ENCODE peak calls at places on chromosome 22, in eight cellular contexts. W is stomach, B is breast epithelium, M is spleen, F is HCT116, Q is sigmoid colon, T is GM12878, N is GM23338. Y is an unnamed sample.

GRCh38 chr22:49780992-49781782 is 46.5 kb downstream of the BRD1 start:
- DNase-seq in W (no peak), B (no peak), M (no peak), F (no peak), Q (no peak), T (no peak), N (no peak), Y (no peak)

GRCh38 chr22:46754110-46754799 is 8.2 kb upstream of the TBC1D22A start:
- DNase-seq in W (peak; percentile 94), B (peak; percentile 81), M (peak; percentile 91), F (peak; percentile 90), Q (peak; percentile 96), T (no peak), N (no peak), Y (peak; percentile 92)

GRCh38 chr22:25066861-25067435 is 114.4 kb downstream of the KIAA1671 start:
- DNase-seq in W (no peak), B (no peak), M (no peak), F (no peak), Q (no peak), T (no peak), N (no peak), Y (no peak)

GRCh38 chr22:39318507-39319283 is 728 bp downstream of the RPL3 start:
- DNase-seq in W (no peak), B (peak; percentile 41), M (no peak), F (no peak), Q (no peak), T (no peak), N (no peak), Y (peak; percentile 44)

GRCh38 chr22:45502215-45503070 is at the start of gene FBLN1:
- DNase-seq in W (no peak), B (no peak), M (no peak), F (no peak), Q (no peak), T (no peak), N (peak; percentile 85), Y (no peak)

GRCh38 chr22:23156286-23156685 is 11.0 kb downstream of the RAB36 start:
- DNase-seq in W (no peak), B (no peak), M (peak; percentile 74), F (no peak), Q (no peak), T (no peak), N (peak; percentile 56), Y (no peak)

GRCh38 chr22:28442951-28443876 is 236.4 kb downstream of the TTC28 start:
- DNase-seq in W (peak; percentile 62), B (peak; percentile 66), M (peak; percentile 78), F (no peak), Q (peak; percentile 84), T (no peak), N (peak; percentile 86), Y (peak; percentile 68)

GRCh38 chr22:35150163-35151107 is 84.5 kb downstream of the ISX start:
- DNase-seq in W (peak; percentile 50), B (peak; percentile 27), M (peak; percentile 79), F (peak; percentile 24), Q (peak; percentile 69), T (no peak), N (peak; percentile 82), Y (peak; percentile 73)

GRCh38 chr22:28956506-28956905 is 73.1 kb downstream of the ZNRF3 start:
- DNase-seq in W (no peak), B (no peak), M (no peak), F (no peak), Q (no peak), T (no peak), N (no peak), Y (no peak)

DNA sequence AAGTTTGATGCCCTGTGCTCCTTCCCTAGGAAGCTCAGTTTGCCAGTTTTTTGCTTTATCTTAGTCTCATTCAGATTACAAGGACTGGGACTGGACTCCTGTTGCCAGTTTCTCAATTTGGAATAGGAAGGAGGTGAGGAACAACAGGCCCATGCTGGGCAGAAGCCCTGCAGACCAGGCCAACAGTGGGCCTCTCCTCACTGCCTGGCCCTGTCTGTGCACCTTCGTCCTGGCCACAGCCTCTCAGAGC is 23.7 kb downstream of the MED15 start:
- DNase-seq in W (no peak), B (no peak), M (no peak), F (no peak), Q (no peak), T (no peak), N (no peak), Y (no peak)
- H3K4me1 ChIP-seq in W (peaks cover 38% of the 10 kb centered on the region), B (peaks cover 13% of the 10 kb centered on the region), M (peaks cover 97% of the 10 kb centered on the region), F (peaks cover 76% of the 10 kb centered on the region), Q (peaks cover 73% of the 10 kb centered on the region), T (no peaks in the 10 kb centered on the region), N (peaks cover 13% of the 10 kb centered on the region), Y (peaks cover 36% of the 10 kb centered on the region)

GRCh38 chr22:17158568-17159503 is at the start of gene HDHD5:
- DNase-seq in W (peak; percentile 93), B (peak; percentile 77), M (peak; percentile 96), F (peak; percentile 67), Q (peak; percentile 95), T (no peak), N (peak; percentile 95), Y (peak; percentile 94)
- TF ChIP-seq CTCF in W (no peak), B (no peak), M (no peak), F (no peak), Q (no peak), T (no peak), N (no peak), Y (no peak)

GRCh38 chr22:43185860-43186261 is 1.1 kb downstream of the TTLL12 start:
- DNase-seq in W (peak; percentile 87), B (peak; percentile 62), M (no peak), F (peak; percentile 29), Q (peak; percentile 82), T (no peak), N (peak; percentile 43), Y (peak; percentile 62)

GRCh38 chr22:43183496-43184263 is 3.3 kb downstream of the TTLL12 start:
- DNase-seq in W (no peak), B (no peak), M (no peak), F (no peak), Q (no peak), T (no peak), N (no peak), Y (no peak)

GRCh38 chr22:43188829-43189545 is 2.1 kb upstream of the TTLL12 start:
- DNase-seq in W (no peak), B (no peak), M (no peak), F (no peak), Q (no peak), T (no peak), N (no peak), Y (no peak)

GRCh38 chr22:43187171-43188099 is 501 bp upstream of the TTLL12 start:
- DNase-seq in W (peak; percentile 98), B (peak; percentile 94), M (peak; percentile 99), F (peak; percentile 90), Q (peak; percentile 97), T (peak; percentile 88), N (peak; percentile 93), Y (peak; percentile 97)

GRCh38 chr22:43186272-43187170 is at the start of gene TTLL12:
- DNase-seq in W (peak; percentile 56), B (no peak), M (peak; percentile 93), F (no peak), Q (peak; percentile 75), T (no peak), N (peak; percentile 70), Y (peak; percentile 56)
- TF ChIP-seq POLR2AphosphoS5 in W (no peak), B (no peak), M (no peak), F (peak; percentile 63), Q (peak; percentile 10), T (peak; percentile 29), N (peak; percentile 57), Y (no peak)

GRCh38 chr22:44304906-44305305 is 7.8 kb downstream of the SHISAL1 start:
- DNase-seq in W (no peak), B (no peak), M (no peak), F (no peak), Q (no peak), T (no peak), N (no peak), Y (no peak)
- H3K4me1 ChIP-seq in W (peaks cover 3% of the 10 kb centered on the region), B (no peaks in the 10 kb centered on the region), M (no peaks in the 10 kb centered on the region), F (peaks cover 8% of the 10 kb centered on the region), Q (peaks cover 62% of the 10 kb centered on the region), T (no peaks in the 10 kb centered on the region), N (no peaks in the 10 kb centered on the region), Y (peaks cover 42% of the 10 kb centered on the region)

GRCh38 chr22:17119481-17120202 is 1.5 kb downstream of the TMEM121B start:
- DNase-seq in W (no peak), B (no peak), M (peak; percentile 85), F (no peak), Q (no peak), T (no peak), N (peak; percentile 80), Y (peak; percentile 44)
- TF ChIP-seq CTCF in W (no peak), B (no peak), M (peak; percentile 36), F (peak; percentile 30), Q (no peak), T (peak; percentile 20), N (peak; percentile 76), Y (no peak)

DNA sequence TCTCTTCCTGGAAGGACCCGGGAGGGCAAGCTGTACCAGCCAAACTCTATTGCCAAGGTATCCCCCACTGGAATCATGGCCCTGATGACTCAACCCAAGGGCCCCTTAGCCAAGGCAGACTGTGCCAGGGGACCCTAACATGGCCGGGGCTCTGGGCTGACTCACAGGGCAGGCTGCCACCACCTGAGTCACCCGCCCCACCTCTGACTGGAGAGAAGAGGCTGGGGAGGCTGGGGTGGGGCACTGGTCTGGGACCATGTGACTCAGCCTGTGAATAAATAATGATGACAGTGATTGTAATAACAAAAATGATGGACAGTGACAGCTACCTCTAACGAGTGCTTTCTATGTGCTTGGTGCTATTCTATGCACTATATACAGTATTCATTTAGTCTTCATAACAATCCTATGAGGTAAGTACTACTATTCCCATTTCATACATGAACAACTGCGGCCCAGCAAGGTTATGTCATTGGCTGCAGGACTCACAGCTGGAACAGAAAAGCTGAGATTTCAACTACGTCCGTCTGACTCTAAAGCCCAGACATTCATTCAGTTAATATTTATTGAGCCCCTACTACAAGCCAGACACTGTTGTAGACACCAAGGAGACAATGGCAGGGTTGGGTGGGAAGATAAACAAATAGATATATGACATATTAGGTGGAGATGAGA is 84.2 kb downstream of the FBXO7 start:
- DNase-seq in W (peak; percentile 46), B (peak; percentile 57), M (no peak), F (peak; percentile 75), Q (peak; percentile 88), T (no peak), N (no peak), Y (peak; percentile 82)
- TF ChIP-seq POLR2AphosphoS5 in W (no peak), B (peak; percentile 38), M (no peak), F (peak; percentile 40), Q (no peak), T (no peak), N (no peak), Y (no peak)

DNA sequence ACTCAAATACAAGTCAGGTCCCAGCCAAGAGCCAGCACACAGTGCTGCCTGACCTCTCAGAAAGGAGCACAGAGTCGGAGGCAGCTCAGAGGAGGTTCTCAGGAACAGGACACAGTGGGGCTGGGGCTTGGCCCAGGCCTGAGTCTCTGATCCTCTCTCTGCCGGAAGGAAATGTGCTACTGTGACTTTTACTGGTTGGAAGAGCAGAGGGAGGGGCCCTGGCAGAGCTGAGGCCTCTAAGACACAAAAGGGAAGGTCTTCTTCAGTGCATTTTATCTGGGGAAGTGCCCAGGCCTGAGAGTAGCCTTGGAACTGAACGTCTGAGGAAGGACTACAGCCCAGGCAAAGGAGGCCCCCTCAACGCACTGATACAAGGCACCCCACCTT is 16.2 kb upstream of the CASTOR1 start:
- DNase-seq in W (peak; percentile 62), B (peak; percentile 41), M (peak; percentile 91), F (no peak), Q (peak; percentile 87), T (peak; percentile 59), N (no peak), Y (peak; percentile 76)
- H3K4me1 ChIP-seq in W (peaks cover 98% of the 10 kb centered on the region), B (peaks cover 36% of the 10 kb centered on the region), M (peaks cover 100% of the 10 kb centered on the region), F (peaks cover 92% of the 10 kb centered on the region), Q (peaks cover 91% of the 10 kb centered on the region), T (peaks cover 85% of the 10 kb centered on the region), N (no peaks in the 10 kb centered on the region), Y (peaks cover 88% of the 10 kb centered on the region)